ENCODE peak calls at places on chromosomes 3 and 15, in ten cellular contexts. Y is esophagus muscularis mucosa, E is progenitor cell of endocrine pancreas, S is endodermal cell, A is bronchial epithelial cell, K is activated B cell treated with CpG ODN at 0.5 μM for 24 hours, R is endothelial cell, N is tibial nerve, X is A549, G is nephron progenitor cell. D is an unnamed sample.

GRCh38 chr3:114223146-114223545 is 14.2 kb downstream of the ZNF80 start:
- DNase-seq in X (no peak), A (no peak), G (no peak), Y (no peak), R (no peak), N (no peak), K (no peak), S (no peak), E (no peak), D (no peak)

GRCh38 chr15:68626739-68627138 is 47.9 kb downstream of the CORO2B start:
- DNase-seq in X (no peak), R (no peak), N (no peak), A (peak), E (no peak), K (no peak), S (no peak), G (no peak), Y (no peak), D (no peak)

GRCh38 chr15:44181410-44181809 is 13.7 kb downstream of the FRMD5 start:
- DNase-seq in K (no peak), Y (no peak), N (no peak), E (no peak), S (no peak), G (no peak), X (no peak), R (no peak), A (no peak), D (no peak)

GRCh38 chr15:22981336-22981840 is 1.2 kb upstream of the CYFIP1 start:
- DNase-seq in E (no peak), S (peak), X (no peak), N (no peak), R (no peak), Y (no peak), K (no peak), G (no peak), A (no peak), D (no peak)

GRCh38 chr3:157374931-157375330 is 61.7 kb upstream of the PTX3 start:
- DNase-seq in R (no peak), E (no peak), A (no peak), G (no peak), X (no peak), N (no peak), Y (no peak), S (no peak), K (no peak), D (no peak)

GRCh38 chr3:175041369-175041768 is 182.2 kb downstream of the NAALADL2 start:
- DNase-seq in Y (no peak), S (no peak), X (no peak), A (no peak), R (no peak), N (no peak), G (no peak), K (no peak), E (no peak), D (no peak)

GRCh38 chr3:44992555-44993470 is 16.8 kb downstream of the EXOSC7 start:
- DNase-seq in Y (no peak), X (peak), E (no peak), S (peak), K (no peak), R (peak), A (peak), G (peak), N (no peak), D (no peak)

GRCh38 chr15:74390552-74391288 is 23.3 kb upstream of the CYP11A1 start:
- DNase-seq in Y (no peak), X (no peak), S (no peak), K (no peak), N (no peak), E (no peak), R (no peak), G (no peak), A (no peak), D (no peak)

GRCh38 chr15:101496198-101496986 is 6.9 kb upstream of the PCSK6 start:
- DNase-seq in Y (peak), G (peak), E (no peak), R (no peak), X (no peak), S (no peak), K (no peak), A (no peak), N (no peak), D (no peak)

GRCh38 chr3:4587061-4587837 is 94.1 kb downstream of the ITPR1 start:
- DNase-seq in S (no peak), R (no peak), K (no peak), G (no peak), A (no peak), X (no peak), Y (no peak), N (no peak), E (no peak), D (no peak)

GRCh38 chr3:118171236-118171852 is 863.3 kb downstream of the IGSF11 start:
- DNase-seq in S (no peak), N (no peak), A (no peak), K (no peak), R (no peak), X (no peak), Y (no peak), E (no peak), G (no peak), D (no peak)

GRCh38 chr15:70156781-70157261 is 59.1 kb upstream of the TLE3 start:
- DNase-seq in A (peak), Y (no peak), N (no peak), X (no peak), K (no peak), R (no peak), E (no peak), G (peak), S (peak), D (no peak)

GRCh38 chr15:39642011-39642640 is 61.2 kb downstream of the THBS1 start:
- DNase-seq in R (no peak), K (no peak), G (no peak), X (no peak), N (no peak), A (peak), S (peak), E (no peak), Y (no peak), D (no peak)

GRCh38 chr15:88623061-88623460 is 1.9 kb downstream of the AEN start:
- DNase-seq in G (no peak), Y (no peak), E (no peak), A (peak), R (no peak), X (peak), N (no peak), S (no peak), K (no peak), D (no peak)

GRCh38 chr15:88623632-88624031 is 2.5 kb downstream of the AEN start:
- DNase-seq in X (no peak), S (no peak), N (no peak), K (no peak), G (no peak), R (no peak), Y (no peak), A (no peak), E (no peak), D (no peak)

GRCh38 chr15:88622605-88622975 is 1.4 kb downstream of the AEN start:
- DNase-seq in G (no peak), E (no peak), A (no peak), S (no peak), X (no peak), N (no peak), R (no peak), K (no peak), Y (no peak), D (no peak)

GRCh38 chr15:88624971-88625290 is 3.8 kb downstream of the AEN start:
- DNase-seq in E (no peak), K (no peak), R (no peak), Y (no peak), A (no peak), S (no peak), N (no peak), G (no peak), X (no peak), D (no peak)

DNA sequence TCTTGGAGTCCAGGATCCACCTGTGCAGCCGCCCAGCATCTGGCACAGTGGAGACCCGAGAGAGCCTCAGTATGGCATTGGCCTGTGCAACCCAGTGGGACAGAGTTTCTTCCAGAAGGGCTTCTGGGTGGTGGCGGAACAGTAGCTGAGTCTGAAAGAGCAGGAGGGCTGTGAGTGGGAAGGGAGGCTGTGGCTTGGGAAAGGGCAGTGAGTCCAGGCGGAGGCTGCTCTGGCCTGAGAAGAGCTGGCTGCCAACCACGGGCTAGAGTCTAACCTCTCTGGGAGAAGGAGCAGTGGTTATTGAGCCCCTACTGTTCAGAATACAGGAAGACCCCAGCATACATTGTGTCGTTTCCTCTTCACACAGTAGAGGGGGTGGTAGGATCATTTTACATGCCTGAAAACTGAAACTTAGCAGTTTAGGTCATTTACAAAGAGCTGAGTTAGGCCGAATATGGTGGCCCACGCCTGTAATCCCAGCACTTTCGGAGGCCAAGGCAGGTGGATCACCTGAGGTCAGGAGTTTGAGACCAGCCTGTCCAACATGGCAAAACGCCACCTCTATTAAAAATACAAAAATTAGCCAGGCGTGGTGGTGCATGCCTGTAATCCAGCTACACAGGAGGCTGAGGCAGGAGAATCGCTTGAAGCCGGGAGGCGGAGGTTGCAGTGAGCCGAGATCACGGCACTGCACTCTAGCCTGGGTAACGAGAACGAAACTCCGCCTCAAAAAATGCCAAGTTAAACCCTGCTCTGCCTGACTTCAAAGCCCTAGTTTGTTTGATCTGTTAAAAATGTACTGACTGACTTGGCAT is 3.2 kb downstream of the AEN start:
- DNase-seq in K (no peak), X (no peak), E (no peak), S (no peak), R (peak), Y (no peak), A (no peak), G (no peak), N (no peak), D (no peak)
- TF ChIP-seq CTCF in K (no peak), X (no peak), E (peak), S (peak), R (no peak), Y (peak), A (no peak), G (peak), N (peak), D (peak)

GRCh38 chr3:82643948-82644347 is 882.5 kb upstream of the GBE1 start:
- DNase-seq in K (no peak), G (no peak), R (peak), A (peak), S (peak), X (no peak), Y (no peak), E (no peak), N (no peak), D (no peak)
- TF ChIP-seq CTCF in K (no peak), G (peak), R (no peak), A (peak), S (peak), X (no peak), Y (no peak), E (peak), N (no peak), D (no peak)

GRCh38 chr3:183085634-183086390 is 13.5 kb downstream of the MCCC1 start:
- DNase-seq in R (peak), Y (no peak), N (no peak), S (peak), X (no peak), E (no peak), K (no peak), A (peak), G (peak), D (no peak)
- TF ChIP-seq CTCF in R (peak), Y (peak), N (no peak), S (peak), X (peak), E (peak), K (no peak), A (peak), G (peak), D (no peak)

GRCh38 chr15:84982301-84982920 is 755 bp downstream of the PDE8A start:
- DNase-seq in K (peak), R (peak), A (no peak), N (no peak), X (no peak), S (peak), Y (no peak), G (peak), E (no peak), D (peak)

GRCh38 chr15:84981711-84982300 is at the start of gene PDE8A:
- DNase-seq in N (no peak), G (peak), K (peak), X (peak), S (peak), R (peak), A (no peak), E (peak), Y (no peak), D (peak)

GRCh38 chr15:84980196-84981053 is 1.2 kb upstream of the PDE8A start:
- DNase-seq in N (peak), R (peak), Y (peak), K (peak), G (peak), S (peak), X (peak), E (peak), A (peak), D (peak)

GRCh38 chr15:84979651-84980050 is 2.0 kb upstream of the PDE8A start:
- DNase-seq in R (peak), Y (no peak), K (no peak), E (no peak), A (no peak), X (no peak), N (no peak), S (peak), G (peak), D (no peak)

DNA sequence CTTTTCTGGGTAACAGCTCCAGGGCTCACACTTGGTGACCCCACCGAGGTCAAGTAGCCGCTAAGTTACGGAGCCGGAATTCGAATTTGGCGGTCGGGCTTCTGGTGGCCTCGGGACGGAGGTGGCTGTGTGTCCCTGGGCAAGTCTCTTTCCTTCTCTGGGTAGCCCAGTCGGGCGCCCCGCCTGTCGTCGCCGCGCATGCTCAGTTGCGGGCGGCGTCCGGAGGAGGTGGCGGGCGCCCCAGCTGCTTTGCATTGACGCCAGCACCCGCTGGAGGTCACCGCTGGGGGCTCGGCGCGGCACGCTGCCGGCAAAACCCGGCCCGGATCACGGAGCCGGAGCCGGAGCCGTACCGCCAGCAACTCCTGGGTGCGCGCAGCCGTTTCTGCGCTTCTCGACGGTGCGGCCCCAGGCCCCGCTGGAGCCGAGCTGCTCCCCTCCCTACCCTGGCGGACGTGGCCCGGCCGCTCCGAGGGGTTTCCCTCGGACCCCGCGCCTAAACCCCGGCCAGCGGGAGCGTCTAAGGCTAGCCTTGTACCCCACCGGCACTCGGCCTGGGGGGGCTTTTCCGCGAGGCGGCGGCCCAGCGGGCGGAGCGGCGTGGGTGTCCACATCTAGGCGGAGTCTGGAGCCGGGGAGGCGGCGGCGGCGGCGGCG is 474 bp upstream of the PDE8A start:
- DNase-seq in X (peak), Y (peak), R (peak), N (peak), E (peak), G (peak), S (peak), A (peak), K (peak), D (peak)
- TF ChIP-seq CTCF in X (peak), Y (peak), R (no peak), N (no peak), E (peak), G (no peak), S (peak), A (peak), K (no peak), D (no peak)

DNA sequence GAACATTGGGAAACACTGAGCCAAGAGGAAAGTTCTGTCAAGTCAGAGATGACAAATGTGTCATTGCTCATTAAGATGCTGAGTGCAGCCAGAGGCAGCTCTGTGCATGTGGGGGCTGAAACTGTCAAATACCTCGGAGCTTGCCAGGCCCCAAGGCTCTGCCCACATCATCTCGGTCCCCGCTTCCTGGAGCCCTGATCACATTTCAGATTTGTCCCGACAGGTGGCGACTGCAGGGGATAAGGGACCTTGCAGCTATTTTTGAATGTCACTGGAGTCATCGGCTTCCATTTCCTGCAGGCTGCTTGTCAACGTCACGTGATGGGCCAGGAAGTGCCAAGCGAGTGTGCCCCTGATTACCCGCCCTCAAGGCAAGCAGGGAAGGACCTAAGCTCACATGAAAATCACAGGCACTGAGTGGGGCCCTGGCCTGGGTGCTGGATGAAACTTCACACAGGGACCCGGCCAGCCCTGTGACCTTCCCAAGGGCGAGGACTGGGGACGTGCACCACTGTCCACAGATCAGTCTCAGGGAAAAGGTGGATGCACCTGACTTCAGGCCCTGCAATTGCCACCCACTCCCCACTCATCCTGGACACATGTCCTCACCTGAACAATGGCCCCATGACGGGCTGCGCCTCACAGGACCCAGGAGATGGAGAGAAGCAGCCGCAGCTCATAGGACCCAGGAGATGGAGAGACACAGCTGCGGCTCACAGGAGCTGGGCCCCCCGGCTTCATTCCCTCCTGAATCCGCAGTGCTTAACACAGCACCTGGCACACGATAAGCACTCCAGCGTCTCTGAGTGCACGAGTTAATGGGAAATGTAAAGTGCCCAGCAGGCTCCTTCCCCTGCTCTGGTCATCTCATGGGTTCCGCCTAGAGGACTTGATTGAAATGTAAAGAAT is 73.4 kb downstream of the NUP210 start:
- DNase-seq in E (no peak), Y (no peak), X (no peak), A (peak), K (no peak), G (no peak), S (peak), N (no peak), R (peak), D (peak)
- TF ChIP-seq CTCF in E (no peak), Y (no peak), X (no peak), A (peak), K (no peak), G (no peak), S (peak), N (no peak), R (peak), D (no peak)

DNA sequence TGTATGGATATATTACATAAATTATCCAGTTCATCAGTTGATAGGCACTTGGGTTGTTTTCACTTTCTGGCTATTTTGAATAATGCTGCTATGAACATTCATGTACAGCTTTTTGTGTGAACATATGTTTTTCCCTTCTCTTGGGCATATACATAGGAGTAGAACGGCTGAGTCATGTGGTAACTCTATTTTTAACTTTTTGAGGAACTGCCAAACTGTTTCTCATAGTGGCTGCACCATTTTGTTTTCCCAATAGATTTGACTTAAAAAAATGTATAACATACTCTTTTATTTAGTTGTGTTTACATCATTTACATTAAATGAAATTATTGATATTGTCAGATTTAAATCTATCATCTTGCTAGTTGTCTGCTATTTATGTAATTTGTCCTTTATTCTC is 28.8 kb upstream of the RFX7 start:
- DNase-seq in X (no peak), Y (no peak), K (no peak), A (no peak), N (no peak), R (no peak), E (no peak), S (no peak), G (no peak), D (no peak)
- TF ChIP-seq CTCF in X (no peak), Y (no peak), K (no peak), A (no peak), N (no peak), R (no peak), E (no peak), S (no peak), G (no peak), D (no peak)

D was measured in natural killer cell.